ENCODE peak calls at places on chromosomes 2 and 18, in four cellular contexts. G is NCI-H1930, Z is activated B cell treated with CpG ODN at 0.5 μM for 24 hours, P is D341Med. M is an unnamed sample.

GRCh38 chr2:174836345-174836999 is 72.2 kb upstream of the CHRNA1 start:
- DNase-seq in G (no peak), Z (no peak), P (no peak), M (no peak)

GRCh38 chr2:28543316-28544068 is 47.6 kb downstream of the PLB1 start:
- DNase-seq in G (no peak), Z (no peak), P (no peak), M (no peak)

GRCh38 chr18:76565238-76566173 is 70.5 kb upstream of the ZNF516 start:
- DNase-seq in G (peak), Z (no peak), P (no peak), M (peak)

GRCh38 chr2:50098242-50098641 is 933.7 kb downstream of the NRXN1 start:
- DNase-seq in G (no peak), Z (no peak), P (no peak), M (no peak)

GRCh38 chr2:239957681-239958181 is 67.4 kb downstream of the NDUFA10 start:
- DNase-seq in G (no peak), Z (no peak), P (no peak), M (no peak)

GRCh38 chr2:222904557-222905258 is 43.9 kb downstream of the ACSL3 start:
- DNase-seq in G (no peak), Z (no peak), P (no peak), M (no peak)

GRCh38 chr2:64987963-64988419 is 1.2 kb upstream of the SLC1A4 start:
- DNase-seq in G (no peak), Z (no peak), P (no peak), M (no peak)

GRCh38 chr2:170369894-170370293 is 191.9 kb downstream of the MYO3B start:
- DNase-seq in G (peak), Z (no peak), P (no peak), M (peak)

GRCh38 chr2:39730685-39731302 is 48.3 kb downstream of the THUMPD2 start:
- DNase-seq in G (peak), Z (no peak), P (peak), M (peak)

GRCh38 chr2:149924549-149925213 is 337.1 kb upstream of the MMADHC start:
- DNase-seq in G (no peak), Z (no peak), P (no peak), M (no peak)

GRCh38 chr2:236177604-236177966 is 9.4 kb upstream of the GBX2 start:
- DNase-seq in G (peak), Z (no peak), P (peak), M (peak)

GRCh38 chr2:121709776-121710469 is 26.8 kb downstream of the NIFK start:
- DNase-seq in G (no peak), Z (no peak), P (no peak), M (no peak)

GRCh38 chr2:221596192-221596591 is 24.1 kb upstream of the EPHA4 start:
- DNase-seq in G (no peak), Z (no peak), P (no peak), M (no peak)

GRCh38 chr18:45249306-45249705 is 366.0 kb upstream of the SLC14A2 start:
- DNase-seq in G (no peak), Z (no peak), P (no peak), M (no peak)